ENCODE peak calls at places on chromosomes 6 and 20, in eight cellular contexts. P is sigmoid colon, W is endodermal cell, V is tibial nerve, E is IMR-90, G is ascending aorta, A is coronary artery, R is epithelial cell of esophagus. Y is an unnamed sample.
A peak's percentile ranks its signal among the peaks of the same experiment; 100 is the strongest.

GRCh38 chr6:128095362-128095761 is 194.5 kb upstream of the THEMIS start:
- DNase-seq in V (no peak), P (no peak), G (no peak), W (no peak), R (no peak), E (peak; percentile 11), A (no peak), Y (no peak)

GRCh38 chr6:152273002-152273401 is 364.2 kb downstream of the SYNE1 start:
- DNase-seq in A (no peak), R (peak; percentile 75), E (peak; percentile 30), P (no peak), V (no peak), W (no peak), G (no peak), Y (no peak)

GRCh38 chr20:50217207-50217949 is 26.7 kb downstream of the CEBPB start:
- DNase-seq in E (no peak), W (peak; percentile 46), P (no peak), V (no peak), A (no peak), G (no peak), R (no peak), Y (peak; percentile 48)

GRCh38 chr6:54060286-54060685 is 51.0 kb upstream of the MLIP start:
- DNase-seq in W (no peak), P (no peak), E (peak; percentile 53), A (no peak), V (no peak), G (no peak), R (peak; percentile 28), Y (no peak)

GRCh38 chr20:53916173-53916512 is 154.3 kb downstream of the BCAS1 start:
- DNase-seq in V (no peak), R (no peak), A (no peak), G (no peak), P (no peak), W (peak; percentile 45), E (no peak), Y (no peak)

GRCh38 chr6:148457137-148457842 is 114.7 kb downstream of the SASH1 start:
- DNase-seq in P (no peak), E (peak; percentile 67), V (no peak), R (peak; percentile 23), W (no peak), A (no peak), G (no peak), Y (no peak)

GRCh38 chr6:25027221-25027916 is 91.6 kb upstream of the RIPOR2 start:
- DNase-seq in E (no peak), W (peak; percentile 74), G (no peak), P (no peak), A (no peak), V (no peak), R (no peak), Y (peak; percentile 71)

GRCh38 chr6:167722634-167723309 is 103.9 kb upstream of the AFDN start:
- DNase-seq in G (no peak), W (peak; percentile 48), E (no peak), V (no peak), P (peak; percentile 41), A (no peak), R (no peak), Y (peak; percentile 65)

GRCh38 chr6:19333936-19334335 is 503.2 kb upstream of the ID4 start:
- DNase-seq in P (no peak), G (no peak), W (no peak), V (no peak), R (peak; percentile 70), A (no peak), E (no peak), Y (no peak)

GRCh38 chr6:155883741-155884140 is 428.1 kb upstream of the NOX3 start:
- DNase-seq in P (no peak), E (peak; percentile 76), V (no peak), A (no peak), R (no peak), W (no peak), G (no peak), Y (no peak)

GRCh38 chr20:645318-646106 is 7.5 kb downstream of the SRXN1 start:
- DNase-seq in V (peak; percentile 38), W (peak; percentile 96), P (no peak), E (peak; percentile 57), G (no peak), R (peak; percentile 69), A (no peak), Y (peak; percentile 95)

GRCh38 chr6:127366281-127367022 is 23.0 kb upstream of the ECHDC1 start:
- DNase-seq in E (peak; percentile 98), W (peak; percentile 55), R (peak; percentile 99), P (peak; percentile 75), A (no peak), G (no peak), V (no peak), Y (peak; percentile 26)

DNA sequence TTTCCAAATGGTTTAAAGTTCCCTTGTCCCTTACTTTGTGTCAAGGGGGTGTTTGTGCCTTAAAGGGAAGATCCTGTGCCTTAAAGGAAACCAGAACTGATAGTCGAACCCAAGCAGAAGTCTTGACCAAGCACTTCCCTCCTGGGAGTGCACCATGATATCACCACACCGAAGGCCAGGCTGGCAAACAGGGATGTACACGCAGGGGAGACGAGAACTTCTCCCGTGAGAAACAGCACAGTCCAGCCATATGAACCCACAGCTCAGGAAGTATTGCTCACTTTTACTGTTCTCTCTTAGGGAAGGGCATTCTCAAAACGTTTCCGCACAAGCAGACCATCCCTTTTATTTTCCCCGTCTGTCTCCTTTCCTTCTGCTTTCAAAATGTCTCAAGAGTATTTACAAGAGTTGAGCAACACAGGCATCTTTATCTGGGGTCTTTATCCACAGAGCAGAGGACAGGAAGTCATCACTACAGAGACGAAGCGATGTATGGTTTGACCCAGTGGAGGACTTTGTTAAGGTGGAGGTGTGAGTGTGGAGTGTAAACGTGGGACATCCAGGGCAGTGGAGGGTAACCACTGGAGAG is 12.8 kb upstream of the SERPINB1 start:
- DNase-seq in R (no peak), V (no peak), W (peak; percentile 51), P (no peak), G (no peak), E (peak; percentile 36), A (no peak), Y (no peak)
- H3K4me3 ChIP-seq in R (no peak overlapping the region), V (peak overlapping the region; percentile 18), W (no peak overlapping the region), P (peak overlapping the region; percentile 40), G (peak overlapping the region; percentile 64), E (peak overlapping the region; percentile 14), A (peak overlapping the region; percentile 67), Y (no peak overlapping the region)

GRCh38 chr20:15792855-15793254 is 780.4 kb downstream of the KIF16B start:
- DNase-seq in P (no peak), A (no peak), E (no peak), W (no peak), G (no peak), V (no peak), R (no peak), Y (no peak)

GRCh38 chr20:15784020-15784419 is 789.2 kb downstream of the KIF16B start:
- DNase-seq in R (peak; percentile 51), W (no peak), G (no peak), V (no peak), E (no peak), P (no peak), A (no peak), Y (no peak)

GRCh38 chr20:15789083-15789482 is 784.2 kb downstream of the KIF16B start:
- DNase-seq in G (no peak), V (no peak), P (no peak), R (no peak), W (no peak), A (no peak), E (no peak), Y (no peak)
- H3K4me3 ChIP-seq in G (peak overlapping the region; percentile 28), V (no peak overlapping the region), P (no peak overlapping the region), R (no peak overlapping the region), W (no peak overlapping the region), A (no peak overlapping the region), E (no peak overlapping the region), Y (no peak overlapping the region)

DNA sequence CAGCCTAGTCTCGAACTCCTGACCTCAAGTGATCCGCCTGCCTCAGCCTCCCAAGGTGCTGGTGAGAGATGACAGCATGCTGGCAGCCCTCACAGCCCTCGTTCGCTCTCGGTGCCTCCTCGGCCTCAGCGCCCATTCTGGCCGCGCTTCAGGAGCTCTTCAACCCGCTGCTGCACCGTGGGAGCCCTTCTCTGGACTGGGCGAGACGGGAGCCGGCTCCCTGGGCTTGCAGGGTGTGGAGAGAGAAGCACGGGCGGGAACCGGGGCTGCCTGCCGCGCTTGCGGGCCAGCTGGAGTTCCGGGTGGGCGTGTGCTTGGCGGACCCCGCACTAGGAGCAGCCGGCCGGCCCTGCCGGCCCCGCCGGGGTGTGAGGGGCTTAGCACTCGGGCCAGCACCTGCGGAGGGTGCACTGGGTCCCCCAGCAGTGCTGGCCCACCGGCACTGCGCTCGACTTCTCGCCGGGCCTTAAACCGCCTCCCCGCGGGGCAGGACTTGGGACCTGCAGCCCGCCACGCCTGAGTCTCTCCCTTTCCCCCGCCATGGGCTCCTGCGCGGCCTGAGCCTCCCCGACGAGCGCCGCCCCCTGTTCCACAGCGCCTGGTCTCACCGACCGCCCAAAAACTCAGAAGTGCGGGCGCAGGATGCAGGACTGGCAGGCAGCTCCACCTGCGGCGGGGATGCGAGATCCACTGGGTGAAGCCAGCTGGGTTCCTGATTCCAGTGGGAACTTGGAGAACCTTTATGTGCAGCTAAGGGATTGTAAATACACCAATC is 31.5 kb upstream of the RANBP9 start:
- DNase-seq in A (no peak), V (no peak), E (no peak), R (no peak), G (no peak), W (no peak), P (no peak), Y (no peak)
- H3K4me3 ChIP-seq in A (peak overlapping the region; percentile 34), V (no peak overlapping the region), E (no peak overlapping the region), R (no peak overlapping the region), G (peak overlapping the region; percentile 50), W (no peak overlapping the region), P (peak overlapping the region; percentile 30), Y (no peak overlapping the region)

DNA sequence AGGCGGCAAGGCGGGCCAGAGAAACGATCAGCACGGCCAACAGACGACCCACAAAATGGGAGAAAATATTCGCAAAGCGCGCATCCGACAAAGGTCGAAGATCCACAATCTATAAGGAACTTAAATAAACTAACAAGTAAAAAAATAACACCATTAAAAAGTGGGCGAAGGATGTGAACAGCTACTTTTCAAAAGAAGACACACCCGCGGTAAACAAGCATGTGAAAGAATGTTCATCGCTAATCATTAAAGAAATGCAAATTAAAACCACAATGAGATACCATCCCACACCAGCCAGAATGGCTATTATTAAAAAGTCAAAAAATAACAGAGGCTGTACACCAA is 117.8 kb upstream of the SIRPA start:
- DNase-seq in A (no peak), W (no peak), G (no peak), V (no peak), E (no peak), P (no peak), R (no peak), Y (no peak)
- H3K4me3 ChIP-seq in A (peak overlapping the region; percentile 75), W (no peak overlapping the region), G (peak overlapping the region; percentile 74), V (peak overlapping the region; percentile 37), E (no peak overlapping the region), P (peak overlapping the region; percentile 60), R (no peak overlapping the region), Y (no peak overlapping the region)

DNA sequence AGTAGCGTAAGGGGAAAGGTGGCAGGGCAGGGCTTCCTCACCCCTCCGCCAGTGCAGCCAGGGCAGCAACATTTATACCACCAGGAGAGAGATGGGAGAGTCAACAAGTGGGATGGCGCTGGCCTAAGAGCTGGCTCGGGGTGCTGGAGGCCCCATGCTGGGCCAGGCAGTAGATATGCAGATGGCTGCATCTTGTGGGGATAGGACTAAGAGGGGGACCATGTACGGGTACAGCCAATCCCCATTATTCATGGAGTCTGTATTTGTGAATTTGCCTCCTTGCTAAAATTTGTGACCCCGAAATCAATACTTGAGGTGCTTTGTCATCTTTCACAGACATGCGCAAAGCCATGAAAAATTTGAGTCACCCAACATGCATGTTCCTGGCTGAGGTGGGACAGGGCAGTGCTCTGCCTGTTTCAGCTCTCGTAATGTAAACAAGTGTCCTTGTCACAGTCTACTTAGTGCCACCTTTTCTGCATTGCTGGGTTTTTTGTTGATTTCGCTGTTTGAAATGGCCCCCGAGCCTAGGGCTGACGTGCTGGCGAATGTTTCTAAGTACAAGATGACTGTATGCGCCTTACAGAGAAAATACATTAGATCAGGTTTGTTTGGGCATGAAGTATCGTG is 27.5 kb upstream of the TAF8 start:
- DNase-seq in W (no peak), P (no peak), V (no peak), G (no peak), E (no peak), R (no peak), A (no peak), Y (no peak)
- H3K4me3 ChIP-seq in W (no peak overlapping the region), P (no peak overlapping the region), V (no peak overlapping the region), G (no peak overlapping the region), E (no peak overlapping the region), R (no peak overlapping the region), A (no peak overlapping the region), Y (no peak overlapping the region)